ENCODE peak calls at places on chromosomes 7 and 10, in eight cellular contexts. One of them, this sample, is unnamed.

GRCh38 chr7:116495737-116496136 is 3.8 kb upstream of the CAV2 start:
- DNase-seq in astrocyte of the spinal cord: no peak
- DNase-seq in neuronal stem cell: no peak
- DNase-seq in skeletal muscle cell: peak
- DNase-seq in Caco-2: no peak
- DNase-seq in RWPE2: no peak
- DNase-seq in CD8-positive, alpha-beta memory T cell: no peak
- DNase-seq in tibial artery: no peak
- DNase-seq in this sample: peak

GRCh38 chr10:6142644-6143043 is 53.8 kb downstream of the RBM17 start:
- DNase-seq in astrocyte of the spinal cord: no peak
- DNase-seq in neuronal stem cell: no peak
- DNase-seq in skeletal muscle cell: no peak
- DNase-seq in Caco-2: no peak
- DNase-seq in RWPE2: no peak
- DNase-seq in CD8-positive, alpha-beta memory T cell: no peak
- DNase-seq in tibial artery: no peak
- DNase-seq in this sample: no peak

GRCh38 chr10:14971867-14972448 is 12.8 kb downstream of the MEIG1 start:
- DNase-seq in astrocyte of the spinal cord: peak
- DNase-seq in neuronal stem cell: no peak
- DNase-seq in skeletal muscle cell: no peak
- DNase-seq in Caco-2: peak
- DNase-seq in RWPE2: no peak
- DNase-seq in CD8-positive, alpha-beta memory T cell: peak
- DNase-seq in tibial artery: no peak
- DNase-seq in this sample: peak

GRCh38 chr10:21363753-21364104 is 161.8 kb downstream of the SKIDA1 start:
- DNase-seq in astrocyte of the spinal cord: no peak
- DNase-seq in neuronal stem cell: no peak
- DNase-seq in skeletal muscle cell: no peak
- DNase-seq in Caco-2: no peak
- DNase-seq in RWPE2: no peak
- DNase-seq in CD8-positive, alpha-beta memory T cell: no peak
- DNase-seq in tibial artery: no peak
- DNase-seq in this sample: peak

GRCh38 chr10:75012471-75012870 is 99.0 kb upstream of the SAMD8 start:
- DNase-seq in astrocyte of the spinal cord: no peak
- DNase-seq in neuronal stem cell: no peak
- DNase-seq in skeletal muscle cell: no peak
- DNase-seq in Caco-2: no peak
- DNase-seq in RWPE2: no peak
- DNase-seq in CD8-positive, alpha-beta memory T cell: no peak
- DNase-seq in tibial artery: no peak
- DNase-seq in this sample: no peak

GRCh38 chr7:69335331-69335730 is 262.9 kb upstream of the AUTS2 start:
- DNase-seq in astrocyte of the spinal cord: no peak
- DNase-seq in neuronal stem cell: no peak
- DNase-seq in skeletal muscle cell: no peak
- DNase-seq in Caco-2: no peak
- DNase-seq in RWPE2: no peak
- DNase-seq in CD8-positive, alpha-beta memory T cell: no peak
- DNase-seq in tibial artery: no peak
- DNase-seq in this sample: no peak

GRCh38 chr10:34889004-34889869 is 74.1 kb upstream of the PARD3 start:
- DNase-seq in astrocyte of the spinal cord: no peak
- DNase-seq in neuronal stem cell: no peak
- DNase-seq in skeletal muscle cell: no peak
- DNase-seq in Caco-2: no peak
- DNase-seq in RWPE2: no peak
- DNase-seq in CD8-positive, alpha-beta memory T cell: no peak
- DNase-seq in tibial artery: no peak
- DNase-seq in this sample: no peak

GRCh38 chr10:133167693-133168616 is 7.9 kb downstream of the KNDC1 start:
- DNase-seq in astrocyte of the spinal cord: no peak
- DNase-seq in neuronal stem cell: no peak
- DNase-seq in skeletal muscle cell: no peak
- DNase-seq in Caco-2: no peak
- DNase-seq in RWPE2: no peak
- DNase-seq in CD8-positive, alpha-beta memory T cell: no peak
- DNase-seq in tibial artery: peak
- DNase-seq in this sample: no peak

GRCh38 chr7:903921-904755 is 27.8 kb downstream of the GET4 start:
- DNase-seq in astrocyte of the spinal cord: no peak
- DNase-seq in neuronal stem cell: no peak
- DNase-seq in skeletal muscle cell: no peak
- DNase-seq in Caco-2: no peak
- DNase-seq in RWPE2: no peak
- DNase-seq in CD8-positive, alpha-beta memory T cell: no peak
- DNase-seq in tibial artery: no peak
- DNase-seq in this sample: no peak
- H3K4me3 ChIP-seq in astrocyte of the spinal cord: no peak
- H3K4me3 ChIP-seq in neuronal stem cell: no peak
- H3K4me3 ChIP-seq in skeletal muscle cell: no peak
- H3K4me3 ChIP-seq in Caco-2: no peak
- H3K4me3 ChIP-seq in RWPE2: no peak
- H3K4me3 ChIP-seq in CD8-positive, alpha-beta memory T cell: no peak
- H3K4me3 ChIP-seq in tibial artery: peak
- H3K4me3 ChIP-seq in this sample: no peak

DNA sequence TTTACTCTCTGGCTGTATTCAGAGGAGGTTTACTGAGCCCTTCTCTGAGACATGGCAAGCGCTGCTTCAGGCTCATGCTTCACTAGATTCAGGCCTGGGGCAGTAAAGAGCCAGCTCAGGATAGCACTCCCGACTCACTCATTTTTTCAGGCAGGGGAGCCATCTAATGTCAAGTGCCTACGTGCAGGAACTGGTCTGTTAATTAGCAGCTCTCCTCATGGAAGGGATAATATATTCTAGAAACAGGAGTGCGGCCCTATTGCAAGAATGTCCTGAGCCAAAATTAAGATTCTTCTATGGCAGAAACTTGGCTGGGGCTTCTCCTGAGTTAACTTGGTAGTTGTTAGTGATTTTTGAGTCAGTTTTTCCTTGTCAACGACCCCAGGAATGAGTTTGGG is 111.3 kb downstream of the EGFR start:
- DNase-seq in astrocyte of the spinal cord: peak
- DNase-seq in neuronal stem cell: no peak
- DNase-seq in skeletal muscle cell: no peak
- DNase-seq in Caco-2: no peak
- DNase-seq in RWPE2: no peak
- DNase-seq in CD8-positive, alpha-beta memory T cell: no peak
- DNase-seq in tibial artery: no peak
- DNase-seq in this sample: peak
- H3K4me3 ChIP-seq in astrocyte of the spinal cord: no peak
- H3K4me3 ChIP-seq in neuronal stem cell: no peak
- H3K4me3 ChIP-seq in skeletal muscle cell: no peak
- H3K4me3 ChIP-seq in Caco-2: no peak
- H3K4me3 ChIP-seq in RWPE2: no peak
- H3K4me3 ChIP-seq in CD8-positive, alpha-beta memory T cell: no peak
- H3K4me3 ChIP-seq in tibial artery: no peak
- H3K4me3 ChIP-seq in this sample: no peak

GRCh38 chr7:26097837-26098668 is 53.9 kb upstream of the NFE2L3 start:
- DNase-seq in astrocyte of the spinal cord: no peak
- DNase-seq in neuronal stem cell: no peak
- DNase-seq in skeletal muscle cell: no peak
- DNase-seq in Caco-2: no peak
- DNase-seq in RWPE2: no peak
- DNase-seq in CD8-positive, alpha-beta memory T cell: no peak
- DNase-seq in tibial artery: no peak
- DNase-seq in this sample: no peak
- H3K4me3 ChIP-seq in astrocyte of the spinal cord: no peak
- H3K4me3 ChIP-seq in neuronal stem cell: no peak
- H3K4me3 ChIP-seq in skeletal muscle cell: no peak
- H3K4me3 ChIP-seq in Caco-2: no peak
- H3K4me3 ChIP-seq in RWPE2: no peak
- H3K4me3 ChIP-seq in CD8-positive, alpha-beta memory T cell: no peak
- H3K4me3 ChIP-seq in tibial artery: no peak
- H3K4me3 ChIP-seq in this sample: no peak

GRCh38 chr7:138891446-138891810 is 89.8 kb downstream of the KIAA1549 start:
- DNase-seq in astrocyte of the spinal cord: no peak
- DNase-seq in neuronal stem cell: no peak
- DNase-seq in skeletal muscle cell: no peak
- DNase-seq in Caco-2: no peak
- DNase-seq in RWPE2: no peak
- DNase-seq in CD8-positive, alpha-beta memory T cell: no peak
- DNase-seq in tibial artery: no peak
- DNase-seq in this sample: no peak

GRCh38 chr7:138889982-138890381 is 91.2 kb downstream of the KIAA1549 start:
- DNase-seq in astrocyte of the spinal cord: no peak
- DNase-seq in neuronal stem cell: no peak
- DNase-seq in skeletal muscle cell: no peak
- DNase-seq in Caco-2: no peak
- DNase-seq in RWPE2: no peak
- DNase-seq in CD8-positive, alpha-beta memory T cell: no peak
- DNase-seq in tibial artery: no peak
- DNase-seq in this sample: no peak

GRCh38 chr7:138892016-138892630 is 89.1 kb downstream of the KIAA1549 start:
- DNase-seq in astrocyte of the spinal cord: no peak
- DNase-seq in neuronal stem cell: no peak
- DNase-seq in skeletal muscle cell: no peak
- DNase-seq in Caco-2: no peak
- DNase-seq in RWPE2: no peak
- DNase-seq in CD8-positive, alpha-beta memory T cell: no peak
- DNase-seq in tibial artery: no peak
- DNase-seq in this sample: no peak

GRCh38 chr7:138890467-138890781 is 90.8 kb downstream of the KIAA1549 start:
- DNase-seq in astrocyte of the spinal cord: no peak
- DNase-seq in neuronal stem cell: no peak
- DNase-seq in skeletal muscle cell: no peak
- DNase-seq in Caco-2: no peak
- DNase-seq in RWPE2: no peak
- DNase-seq in CD8-positive, alpha-beta memory T cell: no peak
- DNase-seq in tibial artery: no peak
- DNase-seq in this sample: no peak

GRCh38 chr7:138890782-138891445 is 90.3 kb downstream of the KIAA1549 start:
- DNase-seq in astrocyte of the spinal cord: peak
- DNase-seq in neuronal stem cell: no peak
- DNase-seq in skeletal muscle cell: peak
- DNase-seq in Caco-2: no peak
- DNase-seq in RWPE2: no peak
- DNase-seq in CD8-positive, alpha-beta memory T cell: no peak
- DNase-seq in tibial artery: no peak
- DNase-seq in this sample: peak
- H3K4me3 ChIP-seq in astrocyte of the spinal cord: no peak
- H3K4me3 ChIP-seq in neuronal stem cell: no peak
- H3K4me3 ChIP-seq in skeletal muscle cell: no peak
- H3K4me3 ChIP-seq in Caco-2: no peak
- H3K4me3 ChIP-seq in RWPE2: no peak
- H3K4me3 ChIP-seq in CD8-positive, alpha-beta memory T cell: no peak
- H3K4me3 ChIP-seq in tibial artery: no peak
- H3K4me3 ChIP-seq in this sample: no peak

GRCh38 chr10:29140991-29141390 is 147.9 kb upstream of the LYZL1 start:
- DNase-seq in astrocyte of the spinal cord: peak
- DNase-seq in neuronal stem cell: no peak
- DNase-seq in skeletal muscle cell: peak
- DNase-seq in Caco-2: no peak
- DNase-seq in RWPE2: no peak
- DNase-seq in CD8-positive, alpha-beta memory T cell: no peak
- DNase-seq in tibial artery: no peak
- DNase-seq in this sample: peak

GRCh38 chr10:29141761-29142160 is 147.1 kb upstream of the LYZL1 start:
- DNase-seq in astrocyte of the spinal cord: peak
- DNase-seq in neuronal stem cell: no peak
- DNase-seq in skeletal muscle cell: no peak
- DNase-seq in Caco-2: peak
- DNase-seq in RWPE2: no peak
- DNase-seq in CD8-positive, alpha-beta memory T cell: no peak
- DNase-seq in tibial artery: no peak
- DNase-seq in this sample: peak

GRCh38 chr10:29144126-29144525 is 144.7 kb upstream of the LYZL1 start:
- DNase-seq in astrocyte of the spinal cord: no peak
- DNase-seq in neuronal stem cell: no peak
- DNase-seq in skeletal muscle cell: no peak
- DNase-seq in Caco-2: no peak
- DNase-seq in RWPE2: no peak
- DNase-seq in CD8-positive, alpha-beta memory T cell: no peak
- DNase-seq in tibial artery: no peak
- DNase-seq in this sample: no peak

GRCh38 chr10:29140151-29140550 is 148.7 kb upstream of the LYZL1 start:
- DNase-seq in astrocyte of the spinal cord: no peak
- DNase-seq in neuronal stem cell: no peak
- DNase-seq in skeletal muscle cell: no peak
- DNase-seq in Caco-2: no peak
- DNase-seq in RWPE2: no peak
- DNase-seq in CD8-positive, alpha-beta memory T cell: no peak
- DNase-seq in tibial artery: no peak
- DNase-seq in this sample: no peak

DNA sequence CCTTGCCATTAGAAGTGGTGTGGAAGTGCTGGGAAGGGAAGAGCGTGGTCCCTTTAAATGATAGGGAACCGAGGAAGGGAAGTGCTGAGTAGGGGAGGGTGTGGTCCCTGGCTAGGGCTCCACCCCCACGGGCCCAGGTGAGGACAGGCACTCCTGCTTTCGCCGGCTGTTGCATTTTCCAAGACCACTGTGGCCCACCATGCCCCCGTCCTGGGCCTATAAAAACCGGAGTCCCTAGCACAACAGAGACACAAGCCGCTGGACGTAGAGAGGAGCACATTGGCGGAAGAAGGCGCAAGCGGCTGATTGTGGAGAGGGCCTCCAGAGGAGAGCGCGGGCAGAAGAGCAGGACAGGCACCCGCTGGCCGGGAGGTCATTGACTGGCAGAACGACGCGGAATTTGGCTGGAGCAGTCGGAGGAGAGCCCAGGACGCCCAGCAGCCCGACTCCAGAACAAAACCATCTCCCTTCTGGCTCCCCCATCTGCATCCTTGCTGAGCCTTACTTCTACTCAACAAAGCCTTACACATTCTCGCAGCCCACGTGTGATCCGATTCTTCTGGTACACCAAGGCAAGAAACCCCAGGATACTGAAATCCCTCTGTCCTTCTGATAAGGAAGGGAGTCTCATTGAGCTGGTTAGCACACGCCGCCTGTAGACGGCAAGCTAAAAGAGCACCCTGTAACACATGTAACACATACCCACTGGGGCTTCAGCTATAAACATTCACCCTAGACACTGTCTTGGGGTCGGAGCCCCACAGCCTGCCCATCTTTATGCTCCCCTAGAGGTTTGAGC is 146.2 kb upstream of the LYZL1 start:
- DNase-seq in astrocyte of the spinal cord: no peak
- DNase-seq in neuronal stem cell: no peak
- DNase-seq in skeletal muscle cell: no peak
- DNase-seq in Caco-2: no peak
- DNase-seq in RWPE2: no peak
- DNase-seq in CD8-positive, alpha-beta memory T cell: no peak
- DNase-seq in tibial artery: no peak
- DNase-seq in this sample: no peak
- H3K4me3 ChIP-seq in astrocyte of the spinal cord: no peak
- H3K4me3 ChIP-seq in neuronal stem cell: no peak
- H3K4me3 ChIP-seq in skeletal muscle cell: no peak
- H3K4me3 ChIP-seq in Caco-2: no peak
- H3K4me3 ChIP-seq in RWPE2: no peak
- H3K4me3 ChIP-seq in CD8-positive, alpha-beta memory T cell: no peak
- H3K4me3 ChIP-seq in tibial artery: no peak
- H3K4me3 ChIP-seq in this sample: no peak

GRCh38 chr10:4202936-4203335 is 417.9 kb upstream of the KLF6 start:
- DNase-seq in astrocyte of the spinal cord: peak
- DNase-seq in neuronal stem cell: no peak
- DNase-seq in skeletal muscle cell: no peak
- DNase-seq in Caco-2: no peak
- DNase-seq in RWPE2: no peak
- DNase-seq in CD8-positive, alpha-beta memory T cell: no peak
- DNase-seq in tibial artery: no peak
- DNase-seq in this sample: no peak
- H3K4me3 ChIP-seq in astrocyte of the spinal cord: no peak
- H3K4me3 ChIP-seq in neuronal stem cell: no peak
- H3K4me3 ChIP-seq in skeletal muscle cell: no peak
- H3K4me3 ChIP-seq in Caco-2: no peak
- H3K4me3 ChIP-seq in RWPE2: no peak
- H3K4me3 ChIP-seq in CD8-positive, alpha-beta memory T cell: no peak
- H3K4me3 ChIP-seq in tibial artery: no peak
- H3K4me3 ChIP-seq in this sample: no peak

This sample was measured in fibroblast of pulmonary artery.